ENCODE peak calls at places on chromosome 7, in four cellular contexts. One of them, this sample, is unnamed.

GRCh38 chr7:70764004-70764691 is 367.8 kb upstream of the GALNT17 start:
- DNase-seq in NB4: no peak
- DNase-seq in transverse colon: no peak
- DNase-seq in uterus: no peak
- DNase-seq in this sample: no peak

GRCh38 chr7:24715661-24716479 is 41.4 kb downstream of the GSDME start:
- DNase-seq in NB4: peak
- DNase-seq in transverse colon: no peak
- DNase-seq in uterus: no peak
- DNase-seq in this sample: peak

GRCh38 chr7:70321016-70321415 is 722.7 kb downstream of the AUTS2 start:
- DNase-seq in NB4: no peak
- DNase-seq in transverse colon: no peak
- DNase-seq in uterus: no peak
- DNase-seq in this sample: no peak

GRCh38 chr7:1054438-1055083 is 10.2 kb downstream of the GPR146 start:
- DNase-seq in NB4: no peak
- DNase-seq in transverse colon: no peak
- DNase-seq in uterus: no peak
- DNase-seq in this sample: peak

GRCh38 chr7:121366852-121367431 is 29.2 kb downstream of the FAM3C start:
- DNase-seq in NB4: peak
- DNase-seq in transverse colon: no peak
- DNase-seq in uterus: no peak
- DNase-seq in this sample: peak

GRCh38 chr7:32648408-32649156 is 153.3 kb downstream of the AVL9 start:
- DNase-seq in NB4: no peak
- DNase-seq in transverse colon: no peak
- DNase-seq in uterus: no peak
- DNase-seq in this sample: no peak

GRCh38 chr7:32335107-32335506 is 155.1 kb downstream of the LSM5 start:
- DNase-seq in NB4: peak
- DNase-seq in transverse colon: no peak
- DNase-seq in uterus: no peak
- DNase-seq in this sample: no peak

GRCh38 chr7:51265066-51265907 is 51.3 kb downstream of the COBL start:
- DNase-seq in NB4: no peak
- DNase-seq in transverse colon: peak
- DNase-seq in uterus: no peak
- DNase-seq in this sample: no peak

GRCh38 chr7:19390795-19391194 is 245.6 kb upstream of the FERD3L start:
- DNase-seq in NB4: no peak
- DNase-seq in transverse colon: no peak
- DNase-seq in uterus: no peak
- DNase-seq in this sample: no peak

GRCh38 chr7:132141109-132141508 is 435.2 kb downstream of the PLXNA4 start:
- DNase-seq in NB4: no peak
- DNase-seq in transverse colon: no peak
- DNase-seq in uterus: no peak
- DNase-seq in this sample: no peak

GRCh38 chr7:157472311-157473050 is 135.7 kb downstream of the DNAJB6 start:
- DNase-seq in NB4: peak
- DNase-seq in transverse colon: no peak
- DNase-seq in uterus: no peak
- DNase-seq in this sample: no peak

GRCh38 chr7:47104206-47104549 is 477.7 kb downstream of the TNS3 start:
- DNase-seq in NB4: no peak
- DNase-seq in transverse colon: no peak
- DNase-seq in uterus: no peak
- DNase-seq in this sample: no peak

GRCh38 chr7:116776610-116777289 is 85.6 kb upstream of the CAPZA2 start:
- DNase-seq in NB4: no peak
- DNase-seq in transverse colon: no peak
- DNase-seq in uterus: no peak
- DNase-seq in this sample: no peak

GRCh38 chr7:30225863-30226361 is 58.5 kb upstream of the ZNRF2 start:
- DNase-seq in NB4: peak
- DNase-seq in transverse colon: peak
- DNase-seq in uterus: peak
- DNase-seq in this sample: peak
- TF ChIP-seq POLR2A in NB4: no peak
- TF ChIP-seq POLR2A in transverse colon: no peak
- TF ChIP-seq POLR2A in uterus: no peak
- TF ChIP-seq POLR2A in this sample: no peak

GRCh38 chr7:79063019-79063698 is 390.3 kb downstream of the MAGI2 start:
- DNase-seq in NB4: no peak
- DNase-seq in transverse colon: no peak
- DNase-seq in uterus: no peak
- DNase-seq in this sample: no peak
- TF ChIP-seq CTCF in NB4: no peak
- TF ChIP-seq CTCF in transverse colon: no peak
- TF ChIP-seq CTCF in uterus: no peak
- TF ChIP-seq CTCF in this sample: no peak

GRCh38 chr7:26199301-26200112 is 1.0 kb downstream of the HNRNPA2B1 start:
- DNase-seq in NB4: peak
- DNase-seq in transverse colon: peak
- DNase-seq in uterus: peak
- DNase-seq in this sample: peak
- TF ChIP-seq POLR2A in NB4: no peak
- TF ChIP-seq POLR2A in transverse colon: peak
- TF ChIP-seq POLR2A in uterus: peak
- TF ChIP-seq POLR2A in this sample: peak

GRCh38 chr7:130242198-130243014 is 24.3 kb upstream of the CPA2 start:
- DNase-seq in NB4: peak
- DNase-seq in transverse colon: peak
- DNase-seq in uterus: peak
- DNase-seq in this sample: peak
- TF ChIP-seq CTCF in NB4: peak
- TF ChIP-seq CTCF in transverse colon: peak
- TF ChIP-seq CTCF in uterus: peak
- TF ChIP-seq CTCF in this sample: peak

DNA sequence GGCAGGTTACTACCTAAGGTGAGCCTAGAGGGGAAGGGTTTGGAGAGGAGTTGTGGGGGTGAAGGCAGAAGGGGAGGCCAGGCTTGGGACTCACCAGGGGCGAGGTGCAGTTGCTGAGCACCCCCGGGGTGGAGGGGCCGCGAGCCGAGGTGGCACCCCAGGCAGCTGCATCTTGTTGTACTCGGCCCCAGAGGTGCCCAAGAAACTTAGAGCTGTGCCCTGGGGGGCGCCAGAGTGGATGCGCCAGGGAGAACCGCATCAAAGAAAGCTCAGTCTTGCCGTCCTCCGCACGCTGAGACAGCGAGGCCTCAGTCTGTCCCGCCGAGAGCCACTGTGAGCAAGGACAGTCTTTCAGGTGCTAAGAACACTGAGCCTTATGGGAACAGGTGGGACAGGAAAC is 7.4 kb downstream of the ATG9B start:
- DNase-seq in NB4: no peak
- DNase-seq in transverse colon: no peak
- DNase-seq in uterus: no peak
- DNase-seq in this sample: no peak
- TF ChIP-seq POLR2A in NB4: no peak
- TF ChIP-seq POLR2A in transverse colon: no peak
- TF ChIP-seq POLR2A in uterus: no peak
- TF ChIP-seq POLR2A in this sample: no peak

GRCh38 chr7:73700581-73701134 is 17.3 kb downstream of the BUD23 start:
- DNase-seq in NB4: no peak
- DNase-seq in transverse colon: no peak
- DNase-seq in uterus: no peak
- DNase-seq in this sample: no peak

GRCh38 chr7:73700070-73700423 is 16.6 kb downstream of the BUD23 start:
- DNase-seq in NB4: no peak
- DNase-seq in transverse colon: no peak
- DNase-seq in uterus: no peak
- DNase-seq in this sample: no peak

GRCh38 chr7:73702665-73703064 is 16.8 kb downstream of the STX1A start:
- DNase-seq in NB4: no peak
- DNase-seq in transverse colon: no peak
- DNase-seq in uterus: no peak
- DNase-seq in this sample: no peak

GRCh38 chr7:73702226-73702625 is 17.2 kb downstream of the STX1A start:
- DNase-seq in NB4: peak
- DNase-seq in transverse colon: no peak
- DNase-seq in uterus: no peak
- DNase-seq in this sample: no peak

DNA sequence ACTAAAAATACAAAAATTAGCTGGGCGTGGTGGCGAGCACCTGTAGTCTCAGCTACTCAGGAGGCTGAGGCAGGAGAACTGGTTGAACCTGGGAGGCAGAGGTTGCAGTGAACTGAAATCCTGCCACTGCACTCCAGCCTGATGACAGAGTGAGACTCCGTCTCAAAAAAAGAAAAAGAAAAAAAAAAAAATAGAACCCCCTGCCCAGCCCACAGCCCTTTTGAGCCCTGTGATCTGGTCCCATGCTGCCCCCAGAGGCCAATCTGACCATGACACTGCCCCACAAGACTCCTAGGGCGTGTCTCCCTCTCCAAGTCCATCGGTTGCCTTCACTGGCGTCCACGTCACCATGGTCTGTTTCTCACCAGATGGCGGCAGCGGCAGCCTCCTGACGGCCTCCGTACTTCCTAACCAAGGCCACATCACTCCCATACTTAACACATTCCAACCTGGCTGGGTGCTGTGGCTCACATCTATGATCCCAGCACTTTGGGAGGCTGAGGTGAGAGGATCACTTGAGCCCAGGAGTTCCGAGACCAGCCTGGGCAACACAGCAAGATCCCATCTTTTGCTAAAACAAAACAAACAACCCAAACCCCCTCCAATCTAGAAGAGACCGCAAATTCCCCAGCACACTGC is 18.0 kb downstream of the STX1A start:
- DNase-seq in NB4: peak
- DNase-seq in transverse colon: peak
- DNase-seq in uterus: no peak
- DNase-seq in this sample: peak
- TF ChIP-seq CTCF in NB4: peak
- TF ChIP-seq CTCF in transverse colon: peak
- TF ChIP-seq CTCF in uterus: peak
- TF ChIP-seq CTCF in this sample: peak

GRCh38 chr7:6589829-6590644 is at the start of gene INTS15:
- DNase-seq in NB4: peak
- DNase-seq in transverse colon: peak
- DNase-seq in uterus: peak
- DNase-seq in this sample: peak
- TF ChIP-seq POLR2A in NB4: peak
- TF ChIP-seq POLR2A in transverse colon: no peak
- TF ChIP-seq POLR2A in uterus: peak
- TF ChIP-seq POLR2A in this sample: peak

This sample was measured in thyroid gland.